ENCODE peak calls at places on chromosome 22, in nine cellular contexts. J, B, M, F, Q, L, D, T and P are unnamed samples.

GRCh38 chr22:27139935-27140493 is 482.6 kb downstream of the MIAT start:
- DNase-seq in J (no peak), B (no peak), M (no peak), F (peak), Q (no peak), L (no peak), D (no peak), T (peak), P (peak)

GRCh38 chr22:39522567-39523300 is 2.4 kb downstream of the ATF4 start:
- DNase-seq in J (no peak), B (no peak), M (no peak), F (peak), Q (no peak), L (no peak), D (peak), T (peak), P (peak)

GRCh38 chr22:39559456-39560105 is 11.0 kb upstream of the CACNA1I start:
- DNase-seq in J (no peak), B (no peak), M (no peak), F (no peak), Q (no peak), L (no peak), D (no peak), T (no peak), P (no peak)

GRCh38 chr22:48711669-48712068 is 1116.0 kb downstream of the BRD1 start:
- DNase-seq in J (peak), B (no peak), M (no peak), F (no peak), Q (no peak), L (no peak), D (no peak), T (no peak), P (no peak)

GRCh38 chr22:35310556-35311550 is 11.2 kb downstream of the TOM1 start:
- DNase-seq in J (no peak), B (no peak), M (no peak), F (no peak), Q (no peak), L (no peak), D (peak), T (no peak), P (no peak)

GRCh38 chr22:25137577-25138525 is 61.8 kb upstream of the CRYBB3 start:
- DNase-seq in J (no peak), B (no peak), M (no peak), F (no peak), Q (no peak), L (peak), D (no peak), T (no peak), P (no peak)

GRCh38 chr22:50118557-50119168 is 28.9 kb downstream of the MOV10L1 start:
- DNase-seq in J (no peak), B (no peak), M (peak), F (peak), Q (no peak), L (no peak), D (peak), T (peak), P (peak)

GRCh38 chr22:40666151-40666848 is 13.0 kb upstream of the MCHR1 start:
- DNase-seq in J (no peak), B (no peak), M (no peak), F (peak), Q (no peak), L (no peak), D (no peak), T (no peak), P (peak)

GRCh38 chr22:19932367-19933206 is 9.0 kb upstream of the COMT start:
- DNase-seq in J (no peak), B (no peak), M (no peak), F (no peak), Q (no peak), L (no peak), D (no peak), T (no peak), P (no peak)

GRCh38 chr22:30457964-30458363 is 13.9 kb downstream of the SEC14L3 start:
- DNase-seq in J (no peak), B (no peak), M (no peak), F (peak), Q (no peak), L (no peak), D (no peak), T (no peak), P (no peak)

GRCh38 chr22:25962711-25963110 is 206.6 kb upstream of the SEZ6L start:
- DNase-seq in J (no peak), B (no peak), M (no peak), F (no peak), Q (no peak), L (no peak), D (no peak), T (no peak), P (no peak)

GRCh38 chr22:49324527-49325491 is 502.9 kb downstream of the BRD1 start:
- DNase-seq in J (peak), B (no peak), M (peak), F (no peak), Q (peak), L (no peak), D (no peak), T (no peak), P (no peak)

GRCh38 chr22:22863001-22863400 is 24.6 kb upstream of the IGLL5 start:
- DNase-seq in J (no peak), B (no peak), M (no peak), F (no peak), Q (no peak), L (no peak), D (no peak), T (no peak), P (no peak)

GRCh38 chr22:23527971-23528740 is 51.9 kb downstream of the IGLL1 start:
- DNase-seq in J (peak), B (no peak), M (peak), F (no peak), Q (no peak), L (no peak), D (no peak), T (no peak), P (no peak)

GRCh38 chr22:42313804-42314581 is 43.5 kb upstream of the TCF20 start:
- DNase-seq in J (no peak), B (no peak), M (no peak), F (peak), Q (peak), L (peak), D (peak), T (peak), P (no peak)
- TF ChIP-seq CTCF in J (peak), B (peak), M (peak), F (peak), Q (peak), L (peak), D (peak), T (peak), P (no peak)

GRCh38 chr22:28741758-28742561 is at the start of the genes CHEK2 and HSCB:
- DNase-seq in J (peak), B (peak), M (peak), F (peak), Q (peak), L (peak), D (peak), T (peak), P (peak)
- TF ChIP-seq POLR2A in J (no peak), B (peak), M (peak), F (peak), Q (peak), L (peak), D (peak), T (peak), P (peak)

GRCh38 chr22:37331034-37331428 is 48.7 kb downstream of the CYTH4 start:
- DNase-seq in J (peak), B (no peak), M (no peak), F (peak), Q (no peak), L (no peak), D (no peak), T (no peak), P (no peak)

GRCh38 chr22:37329239-37330140 is 47.2 kb downstream of the CYTH4 start:
- DNase-seq in J (no peak), B (no peak), M (no peak), F (peak), Q (no peak), L (no peak), D (no peak), T (peak), P (no peak)

GRCh38 chr22:37328017-37328416 is 45.7 kb downstream of the CYTH4 start:
- DNase-seq in J (no peak), B (no peak), M (no peak), F (peak), Q (no peak), L (peak), D (no peak), T (peak), P (no peak)

GRCh38 chr22:37331811-37332536 is 49.7 kb downstream of the CYTH4 start:
- DNase-seq in J (no peak), B (no peak), M (no peak), F (peak), Q (no peak), L (no peak), D (no peak), T (peak), P (no peak)

DNA sequence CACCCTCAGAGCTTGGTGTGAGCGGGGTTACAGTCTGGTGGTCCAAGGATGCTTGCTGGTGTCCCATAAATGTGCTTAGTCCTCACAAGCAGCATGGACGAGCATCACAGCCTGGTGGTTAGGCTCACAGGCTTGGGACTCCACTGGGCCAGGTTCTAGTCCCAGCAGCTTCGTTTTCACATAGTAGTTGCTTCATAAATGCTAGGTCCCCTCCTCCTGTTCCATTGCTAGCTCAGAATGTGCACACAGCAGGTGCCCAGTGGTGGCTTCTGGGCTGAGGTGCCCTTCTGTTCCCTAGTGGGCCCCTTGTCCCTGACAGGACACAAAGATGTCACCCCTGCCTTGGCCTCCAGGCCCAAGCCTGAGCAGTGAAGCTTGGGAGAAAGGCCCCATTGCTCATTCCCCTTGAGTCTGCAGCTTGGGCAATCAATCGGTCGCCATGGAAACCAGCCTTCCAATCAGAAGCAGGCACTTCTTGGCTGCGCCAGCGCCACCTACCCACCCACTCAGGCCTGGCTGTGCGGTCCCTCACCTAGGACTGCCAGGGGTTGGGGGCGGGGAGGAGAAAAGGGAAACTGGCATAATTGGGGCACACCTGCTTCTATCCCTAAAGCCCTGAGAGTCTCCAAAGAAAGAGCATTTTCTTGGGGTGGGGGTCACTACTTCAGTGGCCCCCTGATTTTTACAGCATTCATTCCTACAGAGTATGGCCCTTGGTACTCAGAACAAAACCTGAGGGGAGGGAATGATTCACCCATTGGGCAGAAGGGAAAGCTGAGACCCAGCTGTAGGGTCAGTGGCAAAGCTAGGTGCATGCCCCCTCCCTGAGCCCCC is 48.1 kb downstream of the CYTH4 start:
- DNase-seq in J (no peak), B (no peak), M (no peak), F (peak), Q (no peak), L (peak), D (peak), T (peak), P (no peak)
- TF ChIP-seq CTCF in J (no peak), B (no peak), M (no peak), F (peak), Q (no peak), L (peak), D (no peak), T (peak), P (no peak)

DNA sequence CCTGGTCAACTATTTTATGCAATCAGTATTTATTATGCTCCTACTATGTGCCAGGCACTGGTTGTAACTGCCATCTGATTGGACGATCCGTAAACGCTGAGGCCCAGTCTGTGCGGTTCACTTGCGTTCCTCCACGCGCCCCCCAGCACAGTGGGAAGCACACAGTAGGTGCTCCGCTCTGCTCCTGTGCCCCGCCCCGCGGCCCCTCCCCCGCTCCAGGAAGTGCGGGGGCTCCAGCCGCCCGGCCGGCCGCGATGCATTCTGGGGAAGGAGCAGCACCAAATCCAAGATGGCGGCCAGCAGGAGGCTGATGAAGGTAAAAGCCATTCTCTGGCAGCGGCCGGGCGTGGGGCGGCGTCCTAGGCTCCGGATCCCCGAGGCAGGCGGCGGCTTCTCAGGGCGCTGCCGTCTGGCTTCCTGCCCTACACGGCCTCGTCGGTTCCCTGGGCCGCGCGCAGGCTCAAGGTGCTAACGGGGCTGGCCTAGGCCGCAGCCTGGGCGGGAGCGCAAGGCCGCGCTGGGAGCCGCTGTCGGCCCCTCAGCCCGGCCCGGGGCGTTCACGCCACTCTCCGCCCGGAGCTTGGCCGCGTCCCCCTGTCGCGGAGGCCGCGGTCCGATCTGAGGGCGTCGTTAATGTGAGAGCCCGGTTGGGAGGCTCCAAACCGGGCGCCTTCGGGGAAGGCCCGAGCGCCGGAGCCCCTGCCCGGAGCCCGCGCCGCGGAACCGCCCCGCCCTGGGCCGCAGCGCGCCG is at the start of gene UBE2L3:
- DNase-seq in J (peak), B (peak), M (peak), F (peak), Q (peak), L (peak), D (peak), T (peak), P (peak)
- TF ChIP-seq POLR2A in J (no peak), B (no peak), M (no peak), F (peak), Q (no peak), L (peak), D (peak), T (peak), P (peak)

DNA sequence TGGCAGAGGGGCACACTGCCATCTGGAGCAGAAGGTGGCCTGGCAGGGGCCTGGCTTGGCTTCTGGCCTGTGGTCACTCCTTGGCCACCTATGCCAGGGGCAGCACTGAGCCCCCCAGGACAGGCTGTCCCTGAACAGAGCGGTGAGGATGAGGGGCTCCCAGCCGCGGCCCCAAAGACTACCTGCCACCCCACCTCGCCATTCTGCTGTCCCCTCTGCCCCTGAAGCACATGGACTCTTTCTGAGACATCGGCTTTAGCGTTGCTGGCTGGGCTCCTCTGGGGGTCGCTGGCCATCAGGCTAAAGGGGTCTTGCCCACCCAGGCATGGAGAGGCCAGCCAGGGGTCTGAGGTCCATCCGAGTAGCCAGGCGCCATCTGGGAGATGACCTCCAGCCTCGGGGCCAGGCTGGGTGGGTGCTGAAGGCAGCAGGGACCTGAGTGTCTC is 87.8 kb downstream of the WNT7B start:
- DNase-seq in J (peak), B (no peak), M (no peak), F (no peak), Q (no peak), L (no peak), D (no peak), T (no peak), P (no peak)
- TF ChIP-seq CTCF in J (no peak), B (no peak), M (no peak), F (no peak), Q (no peak), L (no peak), D (no peak), T (no peak), P (no peak)

GRCh38 chr22:29269230-29269604 is 1.1 kb downstream of the EWSR1 start:
- DNase-seq in J (no peak), B (no peak), M (no peak), F (no peak), Q (no peak), L (no peak), D (no peak), T (no peak), P (no peak)

GRCh38 chr22:29266564-29267461 is 968 bp downstream of the RHBDD3 start:
- DNase-seq in J (no peak), B (no peak), M (no peak), F (peak), Q (no peak), L (no peak), D (no peak), T (no peak), P (no peak)

GRCh38 chr22:29268511-29269229 is 602 bp downstream of the EWSR1 start:
- DNase-seq in J (peak), B (peak), M (no peak), F (peak), Q (no peak), L (peak), D (peak), T (peak), P (peak)

GRCh38 chr22:29267462-29267857 is 321 bp downstream of the RHBDD3 start:
- DNase-seq in J (no peak), B (no peak), M (no peak), F (no peak), Q (no peak), L (no peak), D (no peak), T (no peak), P (no peak)

GRCh38 chr22:29267858-29268510 is at the start of the genes EWSR1 and RHBDD3:
- DNase-seq in J (peak), B (peak), M (peak), F (peak), Q (peak), L (peak), D (peak), T (peak), P (peak)
- TF ChIP-seq POLR2A in J (no peak), B (peak), M (peak), F (peak), Q (peak), L (peak), D (peak), T (peak), P (peak)

GRCh38 chr22:47627561-47628253 is 865.3 kb downstream of the TBC1D22A start:
- DNase-seq in J (no peak), B (no peak), M (no peak), F (no peak), Q (no peak), L (peak), D (no peak), T (no peak), P (no peak)

GRCh38 chr22:47628477-47629272 is 866.2 kb downstream of the TBC1D22A start:
- DNase-seq in J (no peak), B (no peak), M (no peak), F (no peak), Q (no peak), L (no peak), D (no peak), T (no peak), P (no peak)

GRCh38 chr22:47625013-47625385 is 862.5 kb downstream of the TBC1D22A start:
- DNase-seq in J (no peak), B (no peak), M (no peak), F (no peak), Q (no peak), L (no peak), D (no peak), T (no peak), P (no peak)

GRCh38 chr22:47625531-47626427 is 863.3 kb downstream of the TBC1D22A start:
- DNase-seq in J (no peak), B (no peak), M (no peak), F (no peak), Q (no peak), L (no peak), D (no peak), T (no peak), P (no peak)

DNA sequence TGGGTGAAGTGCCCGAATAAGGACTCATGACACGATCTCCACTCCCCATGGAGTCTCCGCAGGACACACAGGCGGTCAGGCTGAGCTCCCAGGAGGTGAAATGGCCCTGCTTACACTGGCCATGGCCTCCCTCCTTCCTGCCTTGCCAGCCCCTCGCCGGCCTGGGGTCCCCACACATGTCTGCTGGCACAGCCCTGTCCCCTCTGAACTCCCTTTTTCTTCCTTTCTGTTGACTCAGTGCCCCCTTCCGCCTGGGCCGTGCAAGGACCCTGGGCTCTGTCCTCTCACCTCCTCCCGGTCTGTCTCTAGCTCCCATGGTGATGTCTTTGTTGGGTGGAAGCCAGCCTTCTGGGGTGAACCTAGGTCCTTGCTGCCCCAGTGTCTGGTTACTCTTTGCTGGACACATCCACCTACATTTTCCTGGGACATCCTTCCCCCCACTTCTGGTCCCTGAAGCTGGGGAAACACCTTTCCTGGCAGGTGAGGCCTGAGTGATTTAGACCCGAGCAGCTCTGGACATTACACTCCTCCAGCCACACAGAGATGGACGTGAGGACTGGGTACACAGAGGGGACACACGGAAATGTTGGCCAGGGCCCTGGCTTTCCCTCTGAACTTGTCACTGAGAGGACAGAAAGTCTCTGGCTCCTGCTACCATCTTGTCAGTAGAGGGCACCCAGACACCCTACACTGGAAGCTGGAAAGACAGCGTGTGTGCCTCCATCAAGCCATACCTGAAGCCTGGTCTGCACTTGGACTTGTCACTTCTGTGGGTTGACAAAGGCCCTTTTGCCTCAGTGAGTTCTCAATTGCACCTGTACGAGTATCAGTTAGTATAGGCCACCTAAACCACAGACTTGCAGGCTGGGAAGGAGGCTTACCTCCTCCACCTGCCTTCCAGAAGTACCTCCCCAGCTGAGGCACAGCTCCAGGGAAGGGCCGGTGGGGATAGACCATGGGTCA is 864.3 kb downstream of the TBC1D22A start:
- DNase-seq in J (no peak), B (no peak), M (no peak), F (no peak), Q (no peak), L (peak), D (no peak), T (peak), P (no peak)
- TF ChIP-seq CTCF in J (no peak), B (no peak), M (no peak), F (no peak), Q (no peak), L (no peak), D (no peak), T (no peak), P (no peak)